ENCODE peak calls at places on chromosomes 13 and 19, in four cellular contexts. P is K562, U is GM12878, L is H1. S is an unnamed sample.

GRCh38 chr19:15532779-15533521 is 24.6 kb downstream of the CYP4F22 start:
- DNase-seq in L (no peak), P (peak; percentile 13), U (peak; percentile 25), S (no peak)

GRCh38 chr19:2055871-2056809 is 5.1 kb upstream of the MKNK2 start:
- DNase-seq in L (no peak), U (no peak), P (no peak), S (peak; percentile 64)

GRCh38 chr13:28792992-28793391 is 27.1 kb upstream of the MTUS2 start:
- DNase-seq in U (no peak), L (no peak), P (no peak), S (peak; percentile 79)

GRCh38 chr13:43763143-43763759 is 23.5 kb downstream of the ENOX1 start:
- DNase-seq in P (no peak), L (no peak), U (no peak), S (no peak)

GRCh38 chr13:52599037-52599852 is 43.0 kb upstream of the HNRNPA1L2 start:
- DNase-seq in L (no peak), P (no peak), U (no peak), S (peak; percentile 71)

GRCh38 chr19:14632286-14632685 is 42.4 kb downstream of the ADGRE3 start:
- DNase-seq in U (peak; percentile 40), P (peak; percentile 91), L (no peak), S (peak; percentile 15)

GRCh38 chr19:20964798-20965197 is 41.7 kb downstream of the ZNF85 start:
- DNase-seq in P (no peak), L (peak; percentile 5), U (no peak), S (no peak)

GRCh38 chr13:31200636-31200970 is 828 bp downstream of the B3GLCT start:
- DNase-seq in U (no peak), L (no peak), P (no peak), S (no peak)

GRCh38 chr19:55266404-55266803 is 7.6 kb upstream of the PPP6R1 start:
- DNase-seq in U (no peak), L (no peak), P (no peak), S (no peak)

GRCh38 chr13:40422588-40423235 is 243.7 kb downstream of the FOXO1 start:
- DNase-seq in U (no peak), L (no peak), P (no peak), S (no peak)

GRCh38 chr19:36488816-36489138 is 584 bp downstream of the ZNF566 start:
- DNase-seq in U (no peak), L (no peak), P (peak; percentile 43), S (no peak)

GRCh38 chr13:30394798-30395191 is 27.5 kb upstream of the UBE2L5 start:
- DNase-seq in P (no peak), U (peak; percentile 61), L (no peak), S (peak; percentile 19)

GRCh38 chr13:28001837-28002473 is 13.5 kb upstream of the URAD start:
- DNase-seq in U (no peak), P (peak; percentile 10), L (no peak), S (no peak)

GRCh38 chr13:99528547-99528946 is 27.3 kb downstream of the TM9SF2 start:
- DNase-seq in U (no peak), L (no peak), P (no peak), S (no peak)

GRCh38 chr13:48944221-48944620 is 31.5 kb upstream of the FNDC3A start:
- DNase-seq in U (no peak), L (no peak), P (no peak), S (no peak)

GRCh38 chr13:33318744-33319143 is 33.2 kb upstream of the STARD13 start:
- DNase-seq in L (no peak), U (no peak), P (no peak), S (no peak)

GRCh38 chr13:45331981-45332830 is 8.8 kb downstream of the TPT1 start:
- DNase-seq in U (no peak), L (no peak), P (no peak), S (peak; percentile 88)

GRCh38 chr19:41327076-41327475 is 17.1 kb downstream of the CCDC97 start:
- DNase-seq in U (no peak), P (no peak), L (no peak), S (no peak)

GRCh38 chr13:95530178-95530577 is 22.3 kb upstream of the CLDN10 start:
- DNase-seq in P (no peak), U (no peak), L (no peak), S (peak; percentile 5)

GRCh38 chr19:7673995-7674667 is 2.8 kb upstream of the MCEMP1 start:
- DNase-seq in P (peak; percentile 86), L (no peak), U (no peak), S (peak; percentile 45)

GRCh38 chr13:84096221-84096620 is 213.9 kb upstream of the SLITRK1 start:
- DNase-seq in P (no peak), U (no peak), L (no peak), S (peak; percentile 1)

GRCh38 chr19:51891193-51891747 is 3.5 kb upstream of the ZNF577 start:
- DNase-seq in P (no peak), U (no peak), L (no peak), S (no peak)

GRCh38 chr19:30225615-30226463 is 146.3 kb upstream of the ZNF536 start:
- DNase-seq in U (no peak), L (no peak), P (no peak), S (no peak)

GRCh38 chr19:11784356-11784755 is 14.0 kb upstream of the ZNF491 start:
- DNase-seq in P (no peak), U (no peak), L (no peak), S (no peak)

GRCh38 chr19:13118424-13119193 is 545 bp downstream of the NACC1 start:
- DNase-seq in L (peak; percentile 78), P (peak; percentile 91), U (no peak), S (peak; percentile 31)

GRCh38 chr19:30416375-30416774 is 44.2 kb downstream of the ZNF536 start:
- DNase-seq in P (no peak), U (no peak), L (no peak), S (no peak)

GRCh38 chr19:53463263-53463662 is 4.3 kb upstream of the ZNF813 start:
- DNase-seq in P (peak; percentile 63), U (no peak), L (peak; percentile 80), S (peak; percentile 6)

GRCh38 chr13:51158923-51159322 is 47.8 kb upstream of the C13orf42 start:
- DNase-seq in U (no peak), L (no peak), P (no peak), S (no peak)

GRCh38 chr19:43639507-43640423 is at the start of gene CADM4:
- DNase-seq in U (no peak), L (no peak), P (peak; percentile 90), S (no peak)

GRCh38 chr19:7751157-7751783 is 3.9 kb upstream of the CD209 start:
- DNase-seq in P (no peak), U (peak; percentile 56), L (no peak), S (peak; percentile 6)

GRCh38 chr13:111029957-111030609 is 85.0 kb upstream of the ARHGEF7 start:
- DNase-seq in L (no peak), U (no peak), P (no peak), S (no peak)

GRCh38 chr19:43534811-43535761 is 2.1 kb downstream of the ZNF575 start:
- DNase-seq in U (no peak), P (peak; percentile 33), L (peak; percentile 76), S (peak; percentile 61)

GRCh38 chr19:29429021-29429420 is 96.8 kb upstream of the VSTM2B start:
- DNase-seq in P (no peak), L (no peak), U (no peak), S (no peak)

GRCh38 chr13:97141564-97142005 is 80.5 kb upstream of the MBNL2 start:
- DNase-seq in U (peak; percentile 23), P (peak; percentile 39), L (peak; percentile 29), S (peak; percentile 94)

GRCh38 chr13:77406644-77407440 is 79.9 kb upstream of the MYCBP2 start:
- DNase-seq in U (no peak), P (no peak), L (no peak), S (no peak)

GRCh38 chr19:38277969-38278680 is 13.8 kb downstream of the SPINT2 start:
- DNase-seq in U (no peak), P (no peak), L (no peak), S (peak; percentile 35)
- H3K4me1 ChIP-seq in U (no peaks in the 10 kb centered on the region), P (peaks cover 9% of the 10 kb centered on the region), L (no peaks in the 10 kb centered on the region), S (peaks cover 13% of the 10 kb centered on the region)

GRCh38 chr13:108957369-108958012 is 328.1 kb downstream of the MYO16 start:
- DNase-seq in P (no peak), L (no peak), U (no peak), S (peak; percentile 85)
- TF ChIP-seq CHD1 in P (no peak), L (no peak), U (no peak), S (no peak)

GRCh38 chr19:48962029-48962848 is 2.9 kb upstream of the FTL start:
- DNase-seq in U (no peak), L (no peak), P (peak; percentile 77), S (no peak)
- H3K4me2 ChIP-seq in U (peak overlapping the region; percentile 90), L (no peak overlapping the region), P (peak overlapping the region; percentile 89), S (no peak overlapping the region)

DNA sequence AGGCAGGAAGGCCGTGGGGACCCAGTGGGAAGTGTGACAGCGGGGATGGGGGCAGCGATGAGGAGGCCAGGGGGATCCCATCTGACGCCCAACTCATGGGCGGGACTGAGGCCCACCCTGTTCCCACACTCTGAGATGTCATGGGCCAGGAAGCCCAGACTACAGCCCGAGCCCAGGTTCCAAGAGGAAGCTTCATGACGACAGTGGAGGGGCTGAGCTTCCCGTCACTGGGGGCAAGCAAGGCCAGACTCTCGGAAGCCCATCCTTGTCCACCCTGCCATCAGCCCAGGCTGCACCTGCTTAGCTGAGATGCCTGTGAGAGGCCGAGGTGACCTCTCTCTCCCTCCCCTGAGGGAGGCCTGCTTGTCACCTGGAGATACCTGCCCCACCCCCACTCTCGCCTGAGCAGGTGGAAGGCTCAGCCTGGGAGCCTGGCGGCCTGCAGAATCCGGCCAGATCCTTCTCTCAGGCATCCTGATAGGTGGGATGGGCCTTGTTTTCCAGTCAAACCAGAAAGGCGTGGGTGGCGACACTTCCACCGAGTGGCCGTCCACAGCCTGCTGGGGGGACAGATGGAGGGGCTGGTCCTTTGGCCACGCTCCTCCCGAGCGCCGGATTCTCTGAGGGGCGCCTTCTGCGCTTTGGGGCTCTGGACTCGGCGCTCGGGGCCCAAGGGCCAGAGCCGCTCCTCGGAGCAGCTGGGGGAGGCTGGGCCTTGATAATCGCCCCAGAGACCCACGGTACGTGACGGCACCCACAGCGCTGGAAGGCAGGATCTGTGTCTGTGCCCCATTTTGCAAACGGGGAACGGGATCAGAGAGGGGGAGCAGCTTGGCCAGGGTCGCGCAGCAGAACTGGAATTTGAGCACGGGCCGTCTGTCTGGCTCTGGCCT is 4.8 kb downstream of the ZBTB7A start:
- DNase-seq in U (no peak), L (no peak), P (no peak), S (no peak)
- H3K4me1 ChIP-seq in U (peaks cover 29% of the 10 kb centered on the region), L (no peaks in the 10 kb centered on the region), P (peaks cover 84% of the 10 kb centered on the region), S (peaks cover 45% of the 10 kb centered on the region)

DNA sequence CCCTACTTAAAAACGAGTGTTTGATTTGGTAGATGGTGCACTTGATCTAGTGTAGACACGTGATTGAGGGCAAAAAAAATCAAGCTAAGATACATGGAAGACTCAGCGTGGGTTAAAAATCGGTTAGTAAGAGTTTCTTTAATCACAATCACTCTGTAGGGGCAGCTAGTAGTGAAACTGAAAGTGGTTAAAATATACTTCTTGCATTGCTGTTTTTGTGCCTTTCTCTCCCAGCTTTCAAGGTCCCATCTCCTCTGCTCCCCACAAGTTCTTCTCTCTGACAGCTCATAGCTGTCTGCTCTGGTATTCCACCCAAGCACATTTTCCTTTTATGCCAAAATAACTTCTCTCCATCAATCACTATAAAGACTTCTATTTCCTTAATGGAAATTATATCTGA is 1089.7 kb downstream of the EFNB2 start:
- DNase-seq in U (no peak), P (no peak), L (no peak), S (peak; percentile 11)
- TF ChIP-seq CHD1 in U (no peak), P (no peak), L (no peak), S (no peak)

S was measured in IMR-90.